ENCODE peak calls at places on chromosomes 4 and X, in ten cellular contexts. One of them, this sample, is unnamed.
A peak's percentile ranks its signal among the peaks of the same experiment; 100 is the strongest.

GRCh38 chr4:94711635-94712034 is 46.1 kb upstream of the BMPR1B start:
- DNase-seq in AG08395: no peak
- DNase-seq in Caki2: no peak
- DNase-seq in NCI-H748 treated with DMSO at 0.1 percent for 48 hours: no peak
- DNase-seq in skeletal muscle cell: no peak
- DNase-seq in heart left ventricle: no peak
- DNase-seq in pancreas: no peak
- DNase-seq in BE2C: no peak
- DNase-seq in head of caudate nucleus: no peak
- DNase-seq in stimulated activated CD8-positive, alpha-beta memory T cell treated with anti-CD3 and anti-CD28 coated beads, Interleukin-15, amount 100 ng/mL, for 1 hour: no peak
- DNase-seq in this sample: no peak

GRCh38 chrX:44428989-44429627 is 85.6 kb upstream of the EFHC2 start:
- DNase-seq in AG08395: no peak
- DNase-seq in Caki2: no peak
- DNase-seq in NCI-H748 treated with DMSO at 0.1 percent for 48 hours: no peak
- DNase-seq in skeletal muscle cell: no peak
- DNase-seq in heart left ventricle: no peak
- DNase-seq in pancreas: no peak
- DNase-seq in BE2C: no peak
- DNase-seq in head of caudate nucleus: no peak
- DNase-seq in stimulated activated CD8-positive, alpha-beta memory T cell treated with anti-CD3 and anti-CD28 coated beads, Interleukin-15, amount 100 ng/mL, for 1 hour: no peak
- DNase-seq in this sample: no peak

GRCh38 chr4:183444953-183445543 is 612 bp downstream of the CDKN2AIP start:
- DNase-seq in AG08395: peak; percentile 50
- DNase-seq in Caki2: no peak
- DNase-seq in NCI-H748 treated with DMSO at 0.1 percent for 48 hours: no peak
- DNase-seq in skeletal muscle cell: no peak
- DNase-seq in heart left ventricle: peak; percentile 63
- DNase-seq in pancreas: no peak
- DNase-seq in BE2C: peak; percentile 41
- DNase-seq in head of caudate nucleus: no peak
- DNase-seq in stimulated activated CD8-positive, alpha-beta memory T cell treated with anti-CD3 and anti-CD28 coated beads, Interleukin-15, amount 100 ng/mL, for 1 hour: no peak
- DNase-seq in this sample: peak; percentile 59

GRCh38 chr4:85760521-85760920 is 285.6 kb downstream of the ARHGAP24 start:
- DNase-seq in AG08395: no peak
- DNase-seq in Caki2: no peak
- DNase-seq in NCI-H748 treated with DMSO at 0.1 percent for 48 hours: no peak
- DNase-seq in skeletal muscle cell: no peak
- DNase-seq in heart left ventricle: no peak
- DNase-seq in pancreas: no peak
- DNase-seq in BE2C: no peak
- DNase-seq in head of caudate nucleus: no peak
- DNase-seq in stimulated activated CD8-positive, alpha-beta memory T cell treated with anti-CD3 and anti-CD28 coated beads, Interleukin-15, amount 100 ng/mL, for 1 hour: no peak
- DNase-seq in this sample: no peak

GRCh38 chr4:157045507-157046127 is 30.3 kb upstream of the GLRB start:
- DNase-seq in AG08395: peak; percentile 76
- DNase-seq in Caki2: peak; percentile 56
- DNase-seq in NCI-H748 treated with DMSO at 0.1 percent for 48 hours: peak; percentile 52
- DNase-seq in skeletal muscle cell: peak; percentile 54
- DNase-seq in heart left ventricle: peak; percentile 25
- DNase-seq in pancreas: peak; percentile 55
- DNase-seq in BE2C: peak; percentile 10
- DNase-seq in head of caudate nucleus: no peak
- DNase-seq in stimulated activated CD8-positive, alpha-beta memory T cell treated with anti-CD3 and anti-CD28 coated beads, Interleukin-15, amount 100 ng/mL, for 1 hour: no peak
- DNase-seq in this sample: peak; percentile 5

GRCh38 chr4:73208376-73208775 is 50.2 kb downstream of the ANKRD17 start:
- DNase-seq in AG08395: peak; percentile 61
- DNase-seq in Caki2: no peak
- DNase-seq in NCI-H748 treated with DMSO at 0.1 percent for 48 hours: no peak
- DNase-seq in skeletal muscle cell: no peak
- DNase-seq in heart left ventricle: no peak
- DNase-seq in pancreas: no peak
- DNase-seq in BE2C: no peak
- DNase-seq in head of caudate nucleus: no peak
- DNase-seq in stimulated activated CD8-positive, alpha-beta memory T cell treated with anti-CD3 and anti-CD28 coated beads, Interleukin-15, amount 100 ng/mL, for 1 hour: no peak
- DNase-seq in this sample: no peak

GRCh38 chr4:40264995-40265909 is 68.4 kb downstream of the RHOH start:
- DNase-seq in AG08395: no peak
- DNase-seq in Caki2: no peak
- DNase-seq in NCI-H748 treated with DMSO at 0.1 percent for 48 hours: no peak
- DNase-seq in skeletal muscle cell: peak; percentile 32
- DNase-seq in heart left ventricle: peak; percentile 48
- DNase-seq in pancreas: no peak
- DNase-seq in BE2C: peak; percentile 70
- DNase-seq in head of caudate nucleus: peak; percentile 14
- DNase-seq in stimulated activated CD8-positive, alpha-beta memory T cell treated with anti-CD3 and anti-CD28 coated beads, Interleukin-15, amount 100 ng/mL, for 1 hour: no peak
- DNase-seq in this sample: no peak

GRCh38 chr4:81562093-81562492 is 90.4 kb upstream of the RASGEF1B start:
- DNase-seq in AG08395: no peak
- DNase-seq in Caki2: no peak
- DNase-seq in NCI-H748 treated with DMSO at 0.1 percent for 48 hours: no peak
- DNase-seq in skeletal muscle cell: no peak
- DNase-seq in heart left ventricle: no peak
- DNase-seq in pancreas: no peak
- DNase-seq in BE2C: no peak
- DNase-seq in head of caudate nucleus: no peak
- DNase-seq in stimulated activated CD8-positive, alpha-beta memory T cell treated with anti-CD3 and anti-CD28 coated beads, Interleukin-15, amount 100 ng/mL, for 1 hour: no peak
- DNase-seq in this sample: no peak

GRCh38 chr4:16027626-16028025 is 56.2 kb downstream of the PROM1 start:
- DNase-seq in AG08395: no peak
- DNase-seq in Caki2: no peak
- DNase-seq in NCI-H748 treated with DMSO at 0.1 percent for 48 hours: no peak
- DNase-seq in skeletal muscle cell: no peak
- DNase-seq in heart left ventricle: no peak
- DNase-seq in pancreas: no peak
- DNase-seq in BE2C: no peak
- DNase-seq in head of caudate nucleus: no peak
- DNase-seq in stimulated activated CD8-positive, alpha-beta memory T cell treated with anti-CD3 and anti-CD28 coated beads, Interleukin-15, amount 100 ng/mL, for 1 hour: no peak
- DNase-seq in this sample: no peak

GRCh38 chr4:52577285-52577968 is 81.7 kb downstream of the USP46 start:
- DNase-seq in AG08395: peak; percentile 12
- DNase-seq in Caki2: no peak
- DNase-seq in NCI-H748 treated with DMSO at 0.1 percent for 48 hours: no peak
- DNase-seq in skeletal muscle cell: no peak
- DNase-seq in heart left ventricle: no peak
- DNase-seq in pancreas: no peak
- DNase-seq in BE2C: no peak
- DNase-seq in head of caudate nucleus: no peak
- DNase-seq in stimulated activated CD8-positive, alpha-beta memory T cell treated with anti-CD3 and anti-CD28 coated beads, Interleukin-15, amount 100 ng/mL, for 1 hour: no peak
- DNase-seq in this sample: no peak

This sample was measured in substantia nigra.